ENCODE peak calls at places on chromosomes 4 and X, in five cellular contexts. Q is Peyer's patch, N is left lung, F is left ventricle myocardium inferior, U is pancreas. R is an unnamed sample.

GRCh38 chr4:110270492-110271197 is 72.2 kb upstream of the ELOVL6 start:
- DNase-seq in Q (no peak), N (no peak), F (no peak), U (no peak), R (no peak)

GRCh38 chrX:49188468-49189076 is 2.4 kb upstream of the PRICKLE3 start:
- DNase-seq in Q (no peak), N (no peak), F (no peak), U (no peak), R (no peak)

GRCh38 chrX:151402719-151403390 is 5.8 kb downstream of the VMA21 start:
- DNase-seq in Q (no peak), N (no peak), F (peak), U (peak), R (no peak)

GRCh38 chr4:1463088-1463926 is 57.1 kb upstream of the NKX1-1 start:
- DNase-seq in Q (no peak), N (no peak), F (no peak), U (peak), R (no peak)

GRCh38 chr4:68572653-68573052 is 3.5 kb downstream of the UGT2B17 start:
- DNase-seq in Q (no peak), N (no peak), F (no peak), U (no peak), R (no peak)

GRCh38 chr4:26131053-26131452 is 189.8 kb upstream of the RBPJ start:
- DNase-seq in Q (no peak), N (no peak), F (no peak), U (no peak), R (peak)

GRCh38 chr4:182478475-182478874 is 235.3 kb downstream of the TENM3 start:
- DNase-seq in Q (no peak), N (no peak), F (no peak), U (no peak), R (no peak)

GRCh38 chr4:46370531-46370930 is 19.4 kb downstream of the GABRA2 start:
- DNase-seq in Q (no peak), N (no peak), F (no peak), U (no peak), R (no peak)

GRCh38 chr4:168183717-168184571 is 91.6 kb downstream of the ANXA10 start:
- DNase-seq in Q (no peak), N (no peak), F (no peak), U (no peak), R (no peak)

GRCh38 chrX:102339312-102340298 is 92.6 kb downstream of the NXF2 start:
- DNase-seq in Q (no peak), N (no peak), F (no peak), U (no peak), R (no peak)

GRCh38 chrX:77415161-77415560 is 32.0 kb upstream of the FGF16 start:
- DNase-seq in Q (no peak), N (no peak), F (no peak), U (no peak), R (no peak)

GRCh38 chr4:16752150-16752549 is 146.3 kb downstream of the LDB2 start:
- DNase-seq in Q (no peak), N (no peak), F (no peak), U (no peak), R (no peak)

GRCh38 chrX:149221246-149221645 is 283.9 kb downstream of the IDS start:
- DNase-seq in Q (no peak), N (no peak), F (no peak), U (no peak), R (no peak)

GRCh38 chr4:138475116-138475515 is 233.0 kb upstream of the SLC7A11 start:
- DNase-seq in Q (no peak), N (no peak), F (no peak), U (no peak), R (no peak)

GRCh38 chr4:112842513-112842912 is 205.6 kb downstream of the LARP7 start:
- DNase-seq in Q (no peak), N (no peak), F (no peak), U (no peak), R (no peak)

GRCh38 chrX:2261838-2262678 is 238.7 kb downstream of the DHRSX start:
- DNase-seq in Q (no peak), N (no peak), F (no peak), U (no peak), R (no peak)

GRCh38 chrX:149487292-149487691 is 17.8 kb downstream of the IDS start:
- DNase-seq in Q (no peak), N (no peak), F (no peak), U (no peak), R (no peak)

GRCh38 chr4:107922486-107923473 is 8.6 kb upstream of the CYP2U1 start:
- DNase-seq in Q (no peak), N (no peak), F (no peak), U (no peak), R (no peak)

GRCh38 chr4:43331226-43332078 is 438.9 kb downstream of the GRXCR1 start:
- DNase-seq in Q (no peak), N (no peak), F (no peak), U (no peak), R (no peak)

GRCh38 chrX:16946971-16947562 is 609 bp downstream of the REPS2 start:
- DNase-seq in Q (no peak), N (peak), F (peak), U (peak), R (peak)

GRCh38 chrX:151771726-151772125 is 37.2 kb downstream of the CNGA2 start:
- DNase-seq in Q (no peak), N (no peak), F (no peak), U (no peak), R (no peak)

GRCh38 chr4:53800741-53801140 is 209.5 kb upstream of the LNX1 start:
- DNase-seq in Q (no peak), N (no peak), F (no peak), U (no peak), R (no peak)

GRCh38 chrX:108019382-108019857 is 25.4 kb upstream of the VSIG1 start:
- DNase-seq in Q (no peak), N (no peak), F (no peak), U (no peak), R (no peak)

GRCh38 chr4:76601791-76602190 is 166.8 kb downstream of the SHROOM3 start:
- DNase-seq in Q (no peak), N (no peak), F (no peak), U (no peak), R (no peak)

GRCh38 chr4:8200302-8200975 is 1.3 kb downstream of the SH3TC1 start:
- DNase-seq in Q (peak), N (peak), F (peak), U (no peak), R (no peak)

GRCh38 chr4:145189981-145190380 is 9.6 kb upstream of the OTUD4 start:
- DNase-seq in Q (no peak), N (no peak), F (no peak), U (no peak), R (no peak)

GRCh38 chrX:13194291-13195103 is 125.4 kb downstream of the ATXN3L start:
- DNase-seq in Q (no peak), N (no peak), F (no peak), U (no peak), R (no peak)

GRCh38 chr4:5638316-5638715 is 70.0 kb downstream of the EVC2 start:
- DNase-seq in Q (no peak), N (no peak), F (no peak), U (no peak), R (no peak)

GRCh38 chr4:85842540-85842939 is 367.6 kb downstream of the ARHGAP24 start:
- DNase-seq in Q (peak), N (peak), F (no peak), U (no peak), R (no peak)

GRCh38 chrX:47129879-47130358 is 14.6 kb downstream of the NDUFB11 start:
- DNase-seq in Q (no peak), N (no peak), F (no peak), U (no peak), R (no peak)

GRCh38 chr4:102322736-102323135 is 22.5 kb downstream of the SLC39A8 start:
- DNase-seq in Q (no peak), N (no peak), F (no peak), U (no peak), R (no peak)

GRCh38 chrX:12567857-12568256 is 223.4 kb upstream of the PRPS2 start:
- DNase-seq in Q (no peak), N (no peak), F (no peak), U (no peak), R (no peak)

GRCh38 chrX:1468250-1468772 is 15.6 kb upstream of the ASMTL start:
- DNase-seq in Q (peak), N (peak), F (no peak), U (no peak), R (peak)

GRCh38 chrX:14948701-14949100 is 75.5 kb downstream of the MOSPD2 start:
- DNase-seq in Q (no peak), N (no peak), F (no peak), U (no peak), R (no peak)

GRCh38 chrX:37314526-37314925 is 34.6 kb upstream of the PRRG1 start:
- DNase-seq in Q (no peak), N (no peak), F (no peak), U (no peak), R (no peak)

GRCh38 chr4:121794505-121795192 is 6.5 kb upstream of the EXOSC9 start:
- DNase-seq in Q (no peak), N (no peak), F (no peak), U (no peak), R (no peak)

DNA sequence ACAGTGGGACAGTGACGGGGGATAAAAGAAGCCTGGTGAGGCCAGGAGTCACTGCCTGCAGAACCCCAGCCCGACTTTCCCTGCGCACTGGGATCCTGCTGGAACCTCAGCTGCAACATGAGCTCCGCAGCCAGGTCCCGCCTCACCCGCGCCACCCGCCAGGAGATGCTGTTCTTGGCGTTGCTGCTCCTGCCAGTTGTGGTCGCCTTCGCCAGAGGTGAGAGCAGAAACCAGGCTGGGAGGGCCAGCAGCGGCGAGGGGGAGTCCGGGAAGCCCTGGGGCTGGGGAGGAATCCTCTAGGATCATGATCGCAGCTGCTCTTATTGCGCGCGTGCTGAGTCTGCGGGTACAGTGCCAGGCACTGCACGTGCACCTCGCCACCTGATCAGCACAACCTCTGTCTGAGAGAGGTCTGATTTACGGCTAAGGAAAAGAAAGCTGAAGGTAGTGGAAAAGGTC is at the start of gene PF4V1:
- DNase-seq in Q (no peak), N (no peak), F (no peak), U (peak), R (no peak)
- H3K4me3 ChIP-seq in Q (no peak), N (no peak), F (peak), U (no peak), R (no peak)

GRCh38 chr4:101221294-101221693 is 126.0 kb downstream of the PPP3CA start:
- DNase-seq in Q (no peak), N (no peak), F (no peak), U (no peak), R (no peak)

GRCh38 chr4:101222156-101222845 is 125.0 kb downstream of the PPP3CA start:
- DNase-seq in Q (no peak), N (no peak), F (no peak), U (no peak), R (no peak)

GRCh38 chr4:101217353-101218031 is 129.8 kb downstream of the PPP3CA start:
- DNase-seq in Q (no peak), N (no peak), F (no peak), U (no peak), R (no peak)

GRCh38 chr4:101218894-101219293 is 128.4 kb downstream of the PPP3CA start:
- DNase-seq in Q (no peak), N (no peak), F (no peak), U (no peak), R (no peak)

GRCh38 chr4:101218346-101218745 is 129.0 kb downstream of the PPP3CA start:
- DNase-seq in Q (no peak), N (no peak), F (no peak), U (no peak), R (no peak)
- H3K4me3 ChIP-seq in Q (no peak), N (no peak), F (no peak), U (no peak), R (no peak)

DNA sequence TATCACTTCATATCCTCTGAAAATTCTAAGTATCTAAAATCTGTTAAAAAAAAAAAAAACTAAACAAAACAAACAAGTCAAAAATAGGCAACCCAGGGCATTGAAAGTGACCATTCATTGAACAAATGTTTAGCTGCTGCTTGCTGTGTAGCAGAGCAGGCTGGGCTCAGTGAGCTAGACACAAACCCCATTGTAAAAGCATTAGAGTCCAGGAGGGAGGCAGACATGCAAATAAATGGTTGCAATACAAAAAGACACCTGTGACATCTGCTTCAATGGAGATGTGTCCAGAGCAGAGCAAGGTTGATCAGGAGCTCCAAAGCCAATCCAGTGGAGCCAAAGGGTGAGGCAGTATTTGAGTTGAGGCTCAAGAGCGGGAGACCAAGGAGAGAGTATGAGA is 267.3 kb upstream of the GATB start:
- DNase-seq in Q (no peak), N (no peak), F (no peak), U (no peak), R (no peak)
- H3K4me3 ChIP-seq in Q (no peak), N (no peak), F (no peak), U (no peak), R (no peak)

GRCh38 chrX:42715689-42716022 is 62.3 kb downstream of the PPP1R2C start:
- DNase-seq in Q (no peak), N (no peak), F (no peak), U (no peak), R (no peak)

GRCh38 chrX:42720209-42720608 is 57.8 kb downstream of the PPP1R2C start:
- DNase-seq in Q (no peak), N (no peak), F (no peak), U (no peak), R (no peak)

GRCh38 chrX:42710452-42710851 is 67.5 kb downstream of the PPP1R2C start:
- DNase-seq in Q (no peak), N (no peak), F (no peak), U (no peak), R (no peak)

GRCh38 chrX:42714981-42715688 is 62.8 kb downstream of the PPP1R2C start:
- DNase-seq in Q (peak), N (peak), F (peak), U (peak), R (peak)
- H3K4me3 ChIP-seq in Q (no peak), N (no peak), F (no peak), U (no peak), R (no peak)

GRCh38 chr4:105474110-105474518 is 252 bp upstream of the PPA2 start:
- DNase-seq in Q (no peak), N (peak), F (peak), U (peak), R (no peak)

GRCh38 chr4:105472871-105473339 is 957 bp downstream of the PPA2 start:
- DNase-seq in Q (no peak), N (no peak), F (no peak), U (no peak), R (no peak)

GRCh38 chr4:105466580-105466979 is 7.3 kb downstream of the PPA2 start:
- DNase-seq in Q (no peak), N (no peak), F (no peak), U (no peak), R (no peak)

GRCh38 chr4:105473340-105474109 is at the start of gene PPA2:
- DNase-seq in Q (peak), N (peak), F (peak), U (peak), R (peak)

DNA sequence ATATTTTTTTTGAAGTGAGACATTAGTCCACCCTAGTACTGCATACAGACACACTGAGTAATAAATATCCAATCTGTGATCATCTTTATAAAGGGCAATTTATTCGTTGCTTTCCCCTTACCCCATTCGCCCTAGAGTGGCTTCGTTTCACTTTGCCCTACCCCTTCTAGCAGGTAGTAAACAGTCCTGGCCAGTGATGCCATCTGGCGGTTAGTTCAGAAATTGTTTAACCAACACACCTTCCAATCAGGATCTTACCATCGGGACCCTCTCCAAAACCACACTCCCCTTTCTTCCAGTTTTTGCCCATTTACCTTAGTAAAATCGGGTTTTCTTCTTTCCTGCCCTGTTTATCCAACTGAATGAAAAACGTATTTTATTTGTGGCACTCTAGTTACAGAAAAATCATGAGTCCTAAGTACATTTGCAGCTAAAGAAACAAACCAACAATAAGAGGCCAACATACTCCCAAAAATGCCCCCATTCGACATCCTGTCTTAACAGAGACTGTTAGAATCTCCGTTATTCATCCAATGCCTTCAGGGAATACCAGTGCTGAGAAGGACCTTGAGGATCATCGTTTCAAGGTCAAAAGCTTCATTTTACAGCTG is 2.2 kb downstream of the PPA2 start:
- DNase-seq in Q (peak), N (peak), F (peak), U (no peak), R (peak)
- H3K4me3 ChIP-seq in Q (no peak), N (peak), F (peak), U (no peak), R (peak)

R was measured in CD8-positive, alpha-beta memory T cell.